ENCODE peak calls at places on chromosomes 3 and 15, in eight cellular contexts. R is cardiac muscle cell; Z is non-pigmented ciliary epithelial cell; P is stimulated activated CD8-positive, alpha-beta memory T cell treated with anti-CD3 and anti-CD28 coated beads, Interleukin-4, amount 100 ng/mL, for 4 hours; Q is glutamatergic neuron; K is fibroblast of lung; T is right cardiac atrium; V is AML-193. U is an unnamed sample.

GRCh38 chr3:158769519-158770253 is 32.2 kb upstream of the MFSD1 start:
- DNase-seq in R (no peak), Z (no peak), P (no peak), Q (no peak), K (no peak), T (no peak), V (no peak), U (no peak)

GRCh38 chr15:43513550-43513949 is 3.9 kb upstream of the MAP1A start:
- DNase-seq in R (no peak), Z (no peak), P (no peak), Q (no peak), K (no peak), T (no peak), V (no peak), U (no peak)

GRCh38 chr3:144770813-144771400 is 799.3 kb downstream of the DIPK2A start:
- DNase-seq in R (peak), Z (no peak), P (no peak), Q (no peak), K (peak), T (no peak), V (peak), U (no peak)

GRCh38 chr3:157226173-157226847 is 66.4 kb upstream of the CCNL1 start:
- DNase-seq in R (no peak), Z (no peak), P (no peak), Q (no peak), K (peak), T (no peak), V (peak), U (no peak)

GRCh38 chr3:164155386-164155785 is 922.9 kb downstream of the SI start:
- DNase-seq in R (no peak), Z (no peak), P (no peak), Q (no peak), K (no peak), T (no peak), V (peak), U (no peak)

GRCh38 chr15:30043211-30043655 is 39.5 kb upstream of the GOLGA8J start:
- DNase-seq in R (no peak), Z (no peak), P (no peak), Q (no peak), K (peak), T (no peak), V (no peak), U (no peak)

GRCh38 chr3:129121792-129122696 is at the start of gene RAB43:
- DNase-seq in R (peak), Z (peak), P (peak), Q (peak), K (peak), T (peak), V (no peak), U (peak)

GRCh38 chr3:196115678-196116083 is 33.8 kb upstream of the TFRC start:
- DNase-seq in R (no peak), Z (no peak), P (no peak), Q (no peak), K (no peak), T (no peak), V (no peak), U (no peak)

GRCh38 chr3:141057436-141057835 is 6.3 kb downstream of the SPSB4 start:
- DNase-seq in R (no peak), Z (no peak), P (no peak), Q (no peak), K (no peak), T (no peak), V (no peak), U (no peak)

GRCh38 chr3:195195321-195196209 is 75.4 kb downstream of the XXYLT1 start:
- DNase-seq in R (no peak), Z (no peak), P (no peak), Q (peak), K (no peak), T (no peak), V (no peak), U (no peak)

GRCh38 chr3:130609166-130609574 is 92.2 kb downstream of the COL6A6 start:
- DNase-seq in R (no peak), Z (no peak), P (no peak), Q (no peak), K (peak), T (peak), V (no peak), U (peak)

GRCh38 chr3:123075359-123075758 is 8.5 kb downstream of the PDIA5 start:
- DNase-seq in R (no peak), Z (no peak), P (no peak), Q (no peak), K (peak), T (no peak), V (no peak), U (no peak)

GRCh38 chr15:92848464-92848851 is 51.7 kb upstream of the CHD2 start:
- DNase-seq in R (no peak), Z (no peak), P (no peak), Q (no peak), K (no peak), T (no peak), V (no peak), U (no peak)

GRCh38 chr3:140250010-140250825 is 315.2 kb downstream of the CLSTN2 start:
- DNase-seq in R (no peak), Z (no peak), P (no peak), Q (no peak), K (no peak), T (peak), V (no peak), U (peak)

GRCh38 chr15:77454956-77455355 is 34.3 kb downstream of the HMG20A start:
- DNase-seq in R (no peak), Z (no peak), P (no peak), Q (no peak), K (no peak), T (no peak), V (no peak), U (no peak)

GRCh38 chr15:60125334-60125733 is 121.2 kb downstream of the FOXB1 start:
- DNase-seq in R (no peak), Z (no peak), P (no peak), Q (no peak), K (no peak), T (no peak), V (no peak), U (no peak)

GRCh38 chr15:101641134-101641764 is 10.9 kb downstream of the TM2D3 start:
- DNase-seq in R (peak), Z (no peak), P (peak), Q (peak), K (peak), T (peak), V (peak), U (peak)

GRCh38 chr15:42068601-42069000 is 25.8 kb downstream of the PLA2G4D start:
- DNase-seq in R (no peak), Z (no peak), P (no peak), Q (no peak), K (no peak), T (no peak), V (no peak), U (no peak)

GRCh38 chr3:161035711-161036110 is 69.4 kb downstream of the B3GALNT1 start:
- DNase-seq in R (no peak), Z (peak), P (no peak), Q (no peak), K (peak), T (no peak), V (peak), U (no peak)

GRCh38 chr15:67177750-67178149 is 76.7 kb downstream of the AAGAB start:
- DNase-seq in R (no peak), Z (no peak), P (no peak), Q (no peak), K (peak), T (no peak), V (peak), U (no peak)

GRCh38 chr3:189513281-189514151 is 117.7 kb upstream of the TP63 start:
- DNase-seq in R (no peak), Z (no peak), P (no peak), Q (no peak), K (no peak), T (no peak), V (no peak), U (no peak)

GRCh38 chr15:52171807-52172206 is 19.4 kb downstream of the GNB5 start:
- DNase-seq in R (no peak), Z (no peak), P (no peak), Q (no peak), K (no peak), T (no peak), V (peak), U (no peak)

GRCh38 chr3:65742914-65743313 is 295.8 kb downstream of the MAGI1 start:
- DNase-seq in R (no peak), Z (no peak), P (no peak), Q (no peak), K (peak), T (no peak), V (no peak), U (no peak)

GRCh38 chr15:75339531-75340240 is 3.8 kb downstream of the COMMD4 start:
- DNase-seq in R (no peak), Z (no peak), P (no peak), Q (no peak), K (no peak), T (no peak), V (no peak), U (no peak)

GRCh38 chr15:73273181-73274002 is 95.4 kb downstream of the HCN4 start:
- DNase-seq in R (peak), Z (peak), P (no peak), Q (peak), K (peak), T (peak), V (peak), U (no peak)